ENCODE peak calls at places on chromosomes 11 and 22, in six cellular contexts. One of them, this sample, is unnamed. For H3K4me1, the result is how much of the 10 kb centered on the place peaks cover.

GRCh38 chr11:13463779-13464290 is 813 bp upstream of the BTBD10 start:
- DNase-seq in right lobe of liver: no peak
- DNase-seq in PC-9: no peak
- DNase-seq in adrenal gland: no peak
- DNase-seq in tibial nerve: no peak
- DNase-seq in mesenchymal stem cell: no peak
- DNase-seq in this sample: no peak

GRCh38 chr22:32378703-32379272 is 21.1 kb downstream of the RFPL3 start:
- DNase-seq in right lobe of liver: no peak
- DNase-seq in PC-9: peak
- DNase-seq in adrenal gland: no peak
- DNase-seq in tibial nerve: no peak
- DNase-seq in mesenchymal stem cell: peak
- DNase-seq in this sample: no peak

GRCh38 chr11:134270250-134270714 is 5.9 kb upstream of the GLB1L3 start:
- DNase-seq in right lobe of liver: no peak
- DNase-seq in PC-9: no peak
- DNase-seq in adrenal gland: no peak
- DNase-seq in tibial nerve: no peak
- DNase-seq in mesenchymal stem cell: no peak
- DNase-seq in this sample: no peak

GRCh38 chr11:6703247-6704063 is 20.3 kb upstream of the MRPL17 start:
- DNase-seq in right lobe of liver: peak
- DNase-seq in PC-9: peak
- DNase-seq in adrenal gland: peak
- DNase-seq in tibial nerve: no peak
- DNase-seq in mesenchymal stem cell: peak
- DNase-seq in this sample: no peak

GRCh38 chr11:110087820-110088534 is 5.2 kb upstream of the ZC3H12C start:
- DNase-seq in right lobe of liver: no peak
- DNase-seq in PC-9: no peak
- DNase-seq in adrenal gland: no peak
- DNase-seq in tibial nerve: no peak
- DNase-seq in mesenchymal stem cell: peak
- DNase-seq in this sample: no peak

GRCh38 chr22:19799322-19800190 is 39.0 kb downstream of the TBX1 start:
- DNase-seq in right lobe of liver: peak
- DNase-seq in PC-9: peak
- DNase-seq in adrenal gland: no peak
- DNase-seq in tibial nerve: peak
- DNase-seq in mesenchymal stem cell: peak
- DNase-seq in this sample: no peak

GRCh38 chr22:39932918-39933649 is 27.1 kb upstream of the TMA7B start:
- DNase-seq in right lobe of liver: no peak
- DNase-seq in PC-9: peak
- DNase-seq in adrenal gland: no peak
- DNase-seq in tibial nerve: no peak
- DNase-seq in mesenchymal stem cell: peak
- DNase-seq in this sample: no peak

GRCh38 chr11:115660072-115660805 is 156.0 kb upstream of the CADM1 start:
- DNase-seq in right lobe of liver: no peak
- DNase-seq in PC-9: no peak
- DNase-seq in adrenal gland: no peak
- DNase-seq in tibial nerve: no peak
- DNase-seq in mesenchymal stem cell: peak
- DNase-seq in this sample: no peak

GRCh38 chr11:63764712-63765631 is 3.6 kb downstream of the ZFTA start:
- DNase-seq in right lobe of liver: peak
- DNase-seq in PC-9: no peak
- DNase-seq in adrenal gland: peak
- DNase-seq in tibial nerve: no peak
- DNase-seq in mesenchymal stem cell: no peak
- DNase-seq in this sample: no peak

GRCh38 chr22:17422736-17423343 is 53.6 kb downstream of the CECR2 start:
- DNase-seq in right lobe of liver: no peak
- DNase-seq in PC-9: no peak
- DNase-seq in adrenal gland: no peak
- DNase-seq in tibial nerve: no peak
- DNase-seq in mesenchymal stem cell: no peak
- DNase-seq in this sample: no peak

GRCh38 chr22:32202539-32203180 is 2.2 kb downstream of the RFPL2 start:
- DNase-seq in right lobe of liver: peak
- DNase-seq in PC-9: peak
- DNase-seq in adrenal gland: peak
- DNase-seq in tibial nerve: no peak
- DNase-seq in mesenchymal stem cell: peak
- DNase-seq in this sample: peak

GRCh38 chr22:44706488-44706887 is 4.5 kb downstream of the PRR5 start:
- DNase-seq in right lobe of liver: no peak
- DNase-seq in PC-9: no peak
- DNase-seq in adrenal gland: no peak
- DNase-seq in tibial nerve: no peak
- DNase-seq in mesenchymal stem cell: no peak
- DNase-seq in this sample: no peak

GRCh38 chr11:94046796-94047195 is 25.6 kb downstream of the HEPHL1 start:
- DNase-seq in right lobe of liver: no peak
- DNase-seq in PC-9: no peak
- DNase-seq in adrenal gland: no peak
- DNase-seq in tibial nerve: no peak
- DNase-seq in mesenchymal stem cell: no peak
- DNase-seq in this sample: no peak

GRCh38 chr22:33105501-33105911 is 47.3 kb upstream of the SYN3 start:
- DNase-seq in right lobe of liver: no peak
- DNase-seq in PC-9: no peak
- DNase-seq in adrenal gland: no peak
- DNase-seq in tibial nerve: no peak
- DNase-seq in mesenchymal stem cell: peak
- DNase-seq in this sample: no peak

GRCh38 chr11:30889116-30889765 is 303.1 kb upstream of the MPPED2 start:
- DNase-seq in right lobe of liver: no peak
- DNase-seq in PC-9: no peak
- DNase-seq in adrenal gland: no peak
- DNase-seq in tibial nerve: no peak
- DNase-seq in mesenchymal stem cell: peak
- DNase-seq in this sample: no peak

GRCh38 chr22:38696606-38697005 is 4.1 kb downstream of the JOSD1 start:
- DNase-seq in right lobe of liver: no peak
- DNase-seq in PC-9: peak
- DNase-seq in adrenal gland: no peak
- DNase-seq in tibial nerve: no peak
- DNase-seq in mesenchymal stem cell: peak
- DNase-seq in this sample: no peak

GRCh38 chr11:119422505-119423416 is at the start of gene THY1:
- DNase-seq in right lobe of liver: no peak
- DNase-seq in PC-9: no peak
- DNase-seq in adrenal gland: no peak
- DNase-seq in tibial nerve: no peak
- DNase-seq in mesenchymal stem cell: peak
- DNase-seq in this sample: no peak

GRCh38 chr11:33455827-33456226 is 198.6 kb downstream of the HIPK3 start:
- DNase-seq in right lobe of liver: no peak
- DNase-seq in PC-9: no peak
- DNase-seq in adrenal gland: no peak
- DNase-seq in tibial nerve: no peak
- DNase-seq in mesenchymal stem cell: no peak
- DNase-seq in this sample: no peak

GRCh38 chr11:6251120-6251733 is 8.4 kb upstream of the CCKBR start:
- DNase-seq in right lobe of liver: no peak
- DNase-seq in PC-9: peak
- DNase-seq in adrenal gland: peak
- DNase-seq in tibial nerve: peak
- DNase-seq in mesenchymal stem cell: peak
- DNase-seq in this sample: peak

GRCh38 chr11:75625970-75626691 is 42.7 kb downstream of the MAP6 start:
- DNase-seq in right lobe of liver: no peak
- DNase-seq in PC-9: peak
- DNase-seq in adrenal gland: no peak
- DNase-seq in tibial nerve: no peak
- DNase-seq in mesenchymal stem cell: peak
- DNase-seq in this sample: no peak

GRCh38 chr11:95279921-95280861 is 49.2 kb upstream of the SESN3 start:
- DNase-seq in right lobe of liver: peak
- DNase-seq in PC-9: no peak
- DNase-seq in adrenal gland: no peak
- DNase-seq in tibial nerve: no peak
- DNase-seq in mesenchymal stem cell: peak
- DNase-seq in this sample: no peak

GRCh38 chr11:109247071-109247470 is 174.9 kb upstream of the C11orf87 start:
- DNase-seq in right lobe of liver: no peak
- DNase-seq in PC-9: no peak
- DNase-seq in adrenal gland: no peak
- DNase-seq in tibial nerve: no peak
- DNase-seq in mesenchymal stem cell: no peak
- DNase-seq in this sample: no peak

GRCh38 chr11:5564259-5565019 is 16.1 kb upstream of the OR52H1 start:
- DNase-seq in right lobe of liver: no peak
- DNase-seq in PC-9: no peak
- DNase-seq in adrenal gland: no peak
- DNase-seq in tibial nerve: no peak
- DNase-seq in mesenchymal stem cell: no peak
- DNase-seq in this sample: no peak

DNA sequence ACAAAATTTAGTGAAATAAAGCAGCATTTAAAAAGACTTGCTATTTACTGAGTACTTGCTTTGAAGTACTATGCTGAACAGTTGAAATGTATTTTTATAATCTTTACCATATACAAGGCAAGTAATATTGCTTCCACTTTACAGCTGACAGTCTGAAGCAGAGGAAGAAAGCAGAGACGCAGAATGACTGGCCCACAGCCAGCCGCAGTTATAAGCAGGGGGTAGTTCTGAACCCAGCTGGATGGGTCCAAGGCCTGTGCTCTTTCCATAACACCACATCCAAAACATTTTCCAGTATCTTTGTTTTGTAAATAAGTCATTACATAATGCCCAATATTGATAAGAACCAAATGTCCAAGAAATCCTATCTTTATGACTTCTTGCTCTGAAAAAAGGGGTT is 24.0 kb upstream of the YPEL1 start:
- DNase-seq in right lobe of liver: no peak
- DNase-seq in PC-9: no peak
- DNase-seq in adrenal gland: no peak
- DNase-seq in tibial nerve: no peak
- DNase-seq in mesenchymal stem cell: no peak
- DNase-seq in this sample: no peak
- H3K4me1 ChIP-seq in right lobe of liver: under half
- H3K4me1 ChIP-seq in PC-9: under half
- H3K4me1 ChIP-seq in adrenal gland: under half
- H3K4me1 ChIP-seq in tibial nerve: under half
- H3K4me1 ChIP-seq in mesenchymal stem cell: under half
- H3K4me1 ChIP-seq in this sample: under half

GRCh38 chr11:1042626-1043562 is 6.4 kb upstream of the MUC6 start:
- DNase-seq in right lobe of liver: peak
- DNase-seq in PC-9: no peak
- DNase-seq in adrenal gland: no peak
- DNase-seq in tibial nerve: no peak
- DNase-seq in mesenchymal stem cell: no peak
- DNase-seq in this sample: peak

GRCh38 chr11:1041471-1041870 is 5.0 kb upstream of the MUC6 start:
- DNase-seq in right lobe of liver: peak
- DNase-seq in PC-9: peak
- DNase-seq in adrenal gland: no peak
- DNase-seq in tibial nerve: no peak
- DNase-seq in mesenchymal stem cell: no peak
- DNase-seq in this sample: peak

GRCh38 chr11:1044160-1044559 is 7.6 kb upstream of the MUC6 start:
- DNase-seq in right lobe of liver: no peak
- DNase-seq in PC-9: no peak
- DNase-seq in adrenal gland: no peak
- DNase-seq in tibial nerve: no peak
- DNase-seq in mesenchymal stem cell: no peak
- DNase-seq in this sample: no peak

GRCh38 chr11:1041936-1042608 is 5.6 kb upstream of the MUC6 start:
- DNase-seq in right lobe of liver: peak
- DNase-seq in PC-9: peak
- DNase-seq in adrenal gland: no peak
- DNase-seq in tibial nerve: no peak
- DNase-seq in mesenchymal stem cell: no peak
- DNase-seq in this sample: peak

DNA sequence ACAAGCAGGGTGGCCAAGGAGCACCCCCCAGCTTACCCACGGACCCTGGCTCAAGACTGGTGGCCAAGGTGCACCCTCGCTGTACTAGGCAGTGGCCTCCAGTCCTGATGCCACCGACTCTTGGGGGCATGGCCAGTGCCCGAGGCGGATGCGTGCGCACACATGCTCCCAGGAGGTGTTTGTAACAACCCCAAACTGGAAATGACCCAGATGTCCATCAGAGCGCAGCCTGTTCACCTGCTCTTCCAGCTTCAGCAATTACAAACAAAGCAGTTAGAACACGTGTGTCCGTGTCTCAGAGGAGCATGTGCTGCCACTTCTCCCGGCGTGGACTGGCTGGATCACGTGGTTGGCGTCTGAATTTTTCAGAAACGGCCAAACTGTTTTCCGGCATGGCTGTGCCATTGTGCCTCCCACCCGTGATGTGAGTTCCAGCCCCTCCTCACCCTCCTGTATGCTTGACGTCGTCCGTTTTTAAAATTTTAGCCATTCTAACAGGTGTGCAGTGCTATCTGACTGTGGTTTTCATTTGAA is 7.1 kb upstream of the MUC6 start:
- DNase-seq in right lobe of liver: peak
- DNase-seq in PC-9: no peak
- DNase-seq in adrenal gland: no peak
- DNase-seq in tibial nerve: no peak
- DNase-seq in mesenchymal stem cell: no peak
- DNase-seq in this sample: peak
- H3K27ac ChIP-seq in right lobe of liver: no peak
- H3K27ac ChIP-seq in PC-9: no peak
- H3K27ac ChIP-seq in adrenal gland: no peak
- H3K27ac ChIP-seq in tibial nerve: no peak
- H3K27ac ChIP-seq in mesenchymal stem cell: no peak
- H3K27ac ChIP-seq in this sample: no peak

GRCh38 chr11:26947904-26948639 is 45.8 kb upstream of the FIBIN start:
- DNase-seq in right lobe of liver: no peak
- DNase-seq in PC-9: no peak
- DNase-seq in adrenal gland: no peak
- DNase-seq in tibial nerve: no peak
- DNase-seq in mesenchymal stem cell: peak
- DNase-seq in this sample: no peak
- H3K4me1 ChIP-seq in right lobe of liver: under half
- H3K4me1 ChIP-seq in PC-9: under half
- H3K4me1 ChIP-seq in adrenal gland: under half
- H3K4me1 ChIP-seq in tibial nerve: under half
- H3K4me1 ChIP-seq in mesenchymal stem cell: under half
- H3K4me1 ChIP-seq in this sample: under half

DNA sequence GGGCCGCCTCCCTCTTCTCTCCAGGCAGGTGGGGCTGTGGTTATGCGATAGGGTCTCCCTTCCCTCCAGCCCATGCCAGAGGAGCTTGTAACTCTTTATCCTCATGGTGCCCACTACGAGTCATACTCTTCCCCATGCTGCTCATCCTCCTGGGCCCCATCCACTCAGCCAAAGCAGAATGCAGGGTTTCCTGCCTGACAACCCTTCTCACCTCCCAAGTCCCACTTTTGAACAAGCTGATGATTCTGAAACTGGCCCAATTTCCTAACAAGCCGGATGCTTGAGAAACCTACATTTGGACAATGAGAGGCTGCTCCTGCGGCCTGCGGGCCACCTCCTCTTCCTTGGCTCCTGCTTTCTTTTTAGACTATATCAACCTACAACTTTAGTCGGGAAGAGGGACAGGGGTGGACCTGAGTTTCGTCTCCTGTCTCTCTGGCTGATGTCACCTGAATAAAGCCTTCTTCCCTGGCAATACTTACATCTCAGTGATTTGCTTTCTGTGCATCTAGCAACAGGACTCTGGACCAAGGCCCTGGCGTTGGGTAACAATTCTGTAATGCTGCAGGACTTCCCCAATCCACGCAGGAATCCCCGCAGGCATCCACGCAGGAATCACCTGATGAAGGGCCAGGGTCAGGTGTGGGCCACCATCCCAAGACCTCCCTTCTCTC is 1.5 kb upstream of the NDUFS8 start:
- DNase-seq in right lobe of liver: no peak
- DNase-seq in PC-9: no peak
- DNase-seq in adrenal gland: no peak
- DNase-seq in tibial nerve: no peak
- DNase-seq in mesenchymal stem cell: peak
- DNase-seq in this sample: no peak
- H3K27ac ChIP-seq in right lobe of liver: no peak
- H3K27ac ChIP-seq in PC-9: peak
- H3K27ac ChIP-seq in adrenal gland: peak
- H3K27ac ChIP-seq in tibial nerve: no peak
- H3K27ac ChIP-seq in mesenchymal stem cell: peak
- H3K27ac ChIP-seq in this sample: no peak

This sample was measured in upper lobe of right lung.